ENCODE peak calls at places on chromosomes 16 and 17, in six cellular contexts. Y, G, W, C, K and H are unnamed samples.

GRCh38 chr17:973053-973452 is 6.5 kb downstream of the NXN start:
- DNase-seq in Y (no peak), G (no peak), W (no peak), C (no peak), K (no peak), H (peak; percentile 82)

GRCh38 chr17:1834378-1835149 is 4.8 kb downstream of the RPA1 start:
- DNase-seq in Y (no peak), G (no peak), W (peak; percentile 95), C (no peak), K (no peak), H (no peak)

GRCh38 chr16:80084614-80085013 is 456.2 kb upstream of the DYNLRB2 start:
- DNase-seq in Y (no peak), G (peak; percentile 51), W (peak; percentile 31), C (peak; percentile 29), K (peak; percentile 13), H (peak; percentile 26)

GRCh38 chr16:74785031-74785430 is 10.4 kb upstream of the FA2H start:
- DNase-seq in Y (no peak), G (no peak), W (no peak), C (no peak), K (no peak), H (no peak)

GRCh38 chr17:20706752-20707372 is 127.3 kb downstream of the CDRT15L2 start:
- DNase-seq in Y (no peak), G (no peak), W (no peak), C (no peak), K (no peak), H (peak; percentile 1)

GRCh38 chr16:20906225-20906870 is 5.8 kb downstream of the LYRM1 start:
- DNase-seq in Y (peak; percentile 79), G (peak; percentile 72), W (no peak), C (peak; percentile 92), K (no peak), H (peak; percentile 92)

GRCh38 chr17:31629696-31630470 is 229.2 kb downstream of the COPRS start:
- DNase-seq in Y (peak; percentile 23), G (peak; percentile 89), W (no peak), C (no peak), K (no peak), H (no peak)

GRCh38 chr16:90035902-90036301 is 16.6 kb upstream of the DBNDD1 start:
- DNase-seq in Y (no peak), G (no peak), W (no peak), C (no peak), K (no peak), H (no peak)

GRCh38 chr16:35552763-35553162 is 2093.4 kb downstream of the TP53TG3F start:
- DNase-seq in Y (no peak), G (no peak), W (no peak), C (no peak), K (no peak), H (no peak)

GRCh38 chr16:424033-424622 is 1.3 kb upstream of the RAB11FIP3 start:
- DNase-seq in Y (peak; percentile 96), G (peak; percentile 97), W (no peak), C (peak; percentile 99), K (peak; percentile 48), H (peak; percentile 76)

GRCh38 chr16:81632392-81633146 is 146.5 kb upstream of the PLCG2 start:
- DNase-seq in Y (no peak), G (peak; percentile 42), W (no peak), C (peak; percentile 93), K (no peak), H (peak; percentile 85)

GRCh38 chr16:89176717-89177116 is 5.2 kb downstream of the CDH15 start:
- DNase-seq in Y (no peak), G (no peak), W (no peak), C (no peak), K (no peak), H (no peak)

GRCh38 chr16:86597880-86598606 is 19.7 kb downstream of the FOXL1 start:
- DNase-seq in Y (no peak), G (no peak), W (no peak), C (no peak), K (no peak), H (no peak)

GRCh38 chr17:45052052-45052772 is 780 bp upstream of the DCAKD start:
- DNase-seq in Y (no peak), G (peak; percentile 36), W (peak; percentile 51), C (peak; percentile 57), K (peak; percentile 43), H (peak; percentile 27)

GRCh38 chr16:9008335-9009260 is 44.9 kb upstream of the USP7 start:
- DNase-seq in Y (no peak), G (peak; percentile 90), W (peak; percentile 62), C (peak; percentile 45), K (peak; percentile 11), H (peak; percentile 65)

GRCh38 chr16:70737377-70738082 is 51.7 kb upstream of the MTSS2 start:
- DNase-seq in Y (peak; percentile 63), G (peak; percentile 93), W (peak; percentile 98), C (peak; percentile 76), K (no peak), H (no peak)

GRCh38 chr16:56549744-56550385 is 15.0 kb upstream of the MT4 start:
- DNase-seq in Y (no peak), G (no peak), W (no peak), C (no peak), K (no peak), H (peak; percentile 11)

GRCh38 chr17:4635823-4636375 is 5.6 kb downstream of the ALOX15 start:
- DNase-seq in Y (no peak), G (no peak), W (peak; percentile 8), C (no peak), K (peak; percentile 1), H (no peak)

GRCh38 chr16:89010210-89010925 is 33.4 kb upstream of the CBFA2T3 start:
- DNase-seq in Y (no peak), G (no peak), W (no peak), C (no peak), K (no peak), H (no peak)

GRCh38 chr17:79106958-79107357 is 32.3 kb downstream of the ENGASE start:
- DNase-seq in Y (no peak), G (no peak), W (no peak), C (no peak), K (no peak), H (no peak)

GRCh38 chr16:10601444-10602401 is 21.3 kb upstream of the EMP2 start:
- DNase-seq in Y (no peak), G (peak; percentile 27), W (no peak), C (no peak), K (no peak), H (no peak)

GRCh38 chr17:64178011-64178825 is 48.3 kb upstream of the ERN1 start:
- DNase-seq in Y (no peak), G (no peak), W (no peak), C (no peak), K (no peak), H (no peak)

GRCh38 chr16:21666772-21667171 is 3.0 kb downstream of the OTOA start:
- DNase-seq in Y (no peak), G (no peak), W (no peak), C (no peak), K (no peak), H (no peak)

GRCh38 chr17:62150471-62150870 is 85.4 kb upstream of the MED13 start:
- DNase-seq in Y (no peak), G (no peak), W (no peak), C (no peak), K (no peak), H (no peak)

GRCh38 chr16:48526058-48526957 is 83.7 kb downstream of the N4BP1 start:
- DNase-seq in Y (no peak), G (no peak), W (peak; percentile 51), C (peak; percentile 49), K (no peak), H (peak; percentile 81)

GRCh38 chr16:8756755-8757154 is 40.7 kb downstream of the TMEM186 start:
- DNase-seq in Y (no peak), G (no peak), W (no peak), C (no peak), K (no peak), H (no peak)

GRCh38 chr17:40481106-40481505 is 20.3 kb downstream of the TNS4 start:
- DNase-seq in Y (no peak), G (no peak), W (no peak), C (no peak), K (no peak), H (no peak)

GRCh38 chr17:59167571-59168001 is 12.0 kb downstream of the PRR11 start:
- DNase-seq in Y (no peak), G (no peak), W (no peak), C (peak; percentile 56), K (no peak), H (peak; percentile 64)

GRCh38 chr16:89123831-89124100 is 30.1 kb downstream of the ACSF3 start:
- DNase-seq in Y (no peak), G (no peak), W (no peak), C (no peak), K (no peak), H (no peak)

GRCh38 chr16:75701361-75701760 is at the start of gene DUXB:
- DNase-seq in Y (no peak), G (no peak), W (no peak), C (no peak), K (no peak), H (no peak)

GRCh38 chr16:4687946-4688673 is 5.3 kb upstream of the NUDT16L1 start:
- DNase-seq in Y (no peak), G (no peak), W (no peak), C (no peak), K (no peak), H (no peak)

GRCh38 chr16:19068237-19068815 is 912 bp downstream of the COQ7 start:
- DNase-seq in Y (no peak), G (no peak), W (no peak), C (no peak), K (no peak), H (no peak)

GRCh38 chr16:9932000-9932399 is 250.2 kb downstream of the GRIN2A start:
- DNase-seq in Y (no peak), G (no peak), W (no peak), C (no peak), K (no peak), H (no peak)

GRCh38 chr17:74872313-74873035 is at the start of gene FDXR:
- DNase-seq in Y (no peak), G (no peak), W (no peak), C (no peak), K (no peak), H (peak; percentile 21)

GRCh38 chr17:28404812-28405570 is 1.0 kb downstream of the SLC46A1 start:
- DNase-seq in Y (no peak), G (peak; percentile 21), W (no peak), C (no peak), K (no peak), H (no peak)